ENCODE peak calls at places on chromosomes 5 and 9, in five cellular contexts. O is germinal center, H is WTC11, D is IMR-90, V is Peyer's patch. I is an unnamed sample.

GRCh38 chr5:148904440-148904839 is 78.0 kb downstream of the ADRB2 start:
- DNase-seq in D (no peak), H (no peak), V (no peak), O (no peak), I (no peak)

GRCh38 chr5:170113517-170113891 is 7.8 kb downstream of the FOXI1 start:
- DNase-seq in V (no peak), D (no peak), O (no peak), H (no peak), I (no peak)

GRCh38 chr5:42756630-42757601 is at the start of gene CCDC152:
- DNase-seq in O (peak; percentile 36), D (peak; percentile 3), H (peak; percentile 78), V (no peak), I (no peak)

GRCh38 chr9:78115073-78115472 is 83.5 kb upstream of the GNAQ start:
- DNase-seq in O (peak; percentile 15), H (no peak), D (no peak), V (no peak), I (no peak)

GRCh38 chr5:1009359-1010180 is 968 bp downstream of the NKD2 start:
- DNase-seq in D (no peak), O (no peak), H (peak; percentile 19), V (no peak), I (no peak)

GRCh38 chr9:130738281-130738680 is 44.7 kb downstream of the EXOSC2 start:
- DNase-seq in O (no peak), H (no peak), D (no peak), V (no peak), I (no peak)

GRCh38 chr9:120841930-120842684 is 615 bp downstream of the PSMD5 start:
- DNase-seq in O (no peak), V (no peak), D (peak; percentile 5), H (no peak), I (no peak)

GRCh38 chr9:68914751-68915150 is 99.2 kb downstream of the PRKACG start:
- DNase-seq in O (no peak), H (no peak), V (no peak), D (no peak), I (no peak)

GRCh38 chr5:31579558-31579957 is 47.5 kb downstream of the C5orf22 start:
- DNase-seq in V (no peak), H (no peak), O (no peak), D (no peak), I (no peak)

GRCh38 chr9:2158111-2158610 is 143.0 kb downstream of the SMARCA2 start:
- DNase-seq in D (peak; percentile 67), O (peak; percentile 63), V (no peak), H (peak; percentile 27), I (no peak)

GRCh38 chr5:133298447-133298846 is 246.6 kb downstream of the HSPA4 start:
- DNase-seq in O (no peak), D (no peak), H (no peak), V (no peak), I (no peak)

GRCh38 chr9:93254061-93254481 is 70.1 kb downstream of the WNK2 start:
- DNase-seq in V (peak; percentile 45), D (no peak), H (no peak), O (no peak), I (no peak)

GRCh38 chr5:54844905-54845566 is 140.4 kb downstream of the ESM1 start:
- DNase-seq in H (no peak), V (no peak), O (peak; percentile 10), D (peak; percentile 79), I (no peak)

GRCh38 chr5:75510417-75510835 is 1.0 kb downstream of the CERT1 start:
- DNase-seq in D (peak; percentile 28), V (no peak), O (no peak), H (no peak), I (no peak)

GRCh38 chr5:65047948-65048690 is 279.4 kb downstream of the CWC27 start:
- DNase-seq in H (no peak), D (no peak), O (no peak), V (no peak), I (no peak)

GRCh38 chr9:92159058-92159457 is 43.8 kb upstream of the SPTLC1 start:
- DNase-seq in O (no peak), V (no peak), H (no peak), D (no peak), I (no peak)

GRCh38 chr5:78566747-78567449 is 81.7 kb downstream of the LHFPL2 start:
- DNase-seq in D (peak; percentile 61), H (no peak), O (no peak), V (no peak), I (no peak)